ENCODE peak calls at places on chromosomes 7 and 10, in five cellular contexts. O, T, Q, R and V are unnamed samples.

GRCh38 chr7:15571303-15571878 is 9.6 kb upstream of the AGMO start:
- DNase-seq in O (no peak), T (peak), Q (no peak), R (no peak), V (no peak)

GRCh38 chr7:149081914-149082313 is 8.6 kb downstream of the ZNF786 start:
- DNase-seq in O (no peak), T (no peak), Q (no peak), R (no peak), V (no peak)

GRCh38 chr10:126062132-126063032 is 166.0 kb downstream of the FANK1 start:
- DNase-seq in O (peak), T (peak), Q (peak), R (peak), V (no peak)

GRCh38 chr10:22618081-22618785 is 96.1 kb downstream of the PIP4K2A start:
- DNase-seq in O (no peak), T (peak), Q (peak), R (no peak), V (no peak)

GRCh38 chr10:51792678-51793077 is 93.3 kb upstream of the CSTF2T start:
- DNase-seq in O (no peak), T (no peak), Q (no peak), R (no peak), V (no peak)

GRCh38 chr7:91185771-91186170 is 78.5 kb upstream of the FZD1 start:
- DNase-seq in O (no peak), T (no peak), Q (no peak), R (no peak), V (no peak)

GRCh38 chr10:106285199-106285598 is 879.3 kb downstream of the SORCS1 start:
- DNase-seq in O (no peak), T (peak), Q (no peak), R (no peak), V (no peak)

GRCh38 chr10:22321831-22322662 is 1.1 kb downstream of the BMI1 start:
- DNase-seq in O (peak), T (no peak), Q (no peak), R (no peak), V (peak)

GRCh38 chr10:2978111-2978510 is 89.2 kb upstream of the PFKP start:
- DNase-seq in O (peak), T (peak), Q (no peak), R (peak), V (peak)

GRCh38 chr7:42207420-42207819 is 29.6 kb downstream of the GLI3 start:
- DNase-seq in O (no peak), T (no peak), Q (no peak), R (no peak), V (no peak)

DNA sequence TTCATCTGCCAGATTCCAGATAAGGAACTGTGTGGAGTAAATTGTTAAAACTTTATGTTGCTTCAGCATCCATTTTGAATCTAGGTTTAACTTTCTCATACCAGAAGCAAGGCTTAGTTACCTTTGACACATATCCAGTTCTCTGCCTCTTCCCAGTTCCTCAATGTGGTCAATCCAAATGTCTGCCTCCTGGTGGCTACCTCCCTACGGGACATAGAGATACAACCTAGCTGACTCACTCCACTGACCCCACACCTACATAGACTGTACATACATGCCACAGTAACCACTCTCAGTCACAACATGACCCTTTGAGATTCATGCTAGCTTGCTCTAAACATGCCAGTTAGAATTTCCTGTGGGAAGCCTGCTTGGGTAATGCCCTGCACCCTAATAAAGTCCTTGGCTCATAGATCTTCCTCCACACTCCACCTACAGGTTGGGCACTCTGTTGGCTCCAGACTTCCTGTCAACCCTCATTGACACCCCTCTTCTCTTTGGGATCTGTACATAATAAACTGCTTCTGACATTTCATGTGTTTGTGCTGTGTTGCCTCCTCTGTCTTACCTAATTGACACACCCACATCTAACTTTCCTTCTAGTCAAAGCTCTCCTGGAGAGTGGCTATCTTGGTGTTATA is 278.1 kb downstream of the HTR7 start:
- DNase-seq in O (no peak), T (peak), Q (no peak), R (no peak), V (no peak)
- TF ChIP-seq CTCF in O (no peak), T (peak), Q (no peak), R (no peak), V (no peak)

DNA sequence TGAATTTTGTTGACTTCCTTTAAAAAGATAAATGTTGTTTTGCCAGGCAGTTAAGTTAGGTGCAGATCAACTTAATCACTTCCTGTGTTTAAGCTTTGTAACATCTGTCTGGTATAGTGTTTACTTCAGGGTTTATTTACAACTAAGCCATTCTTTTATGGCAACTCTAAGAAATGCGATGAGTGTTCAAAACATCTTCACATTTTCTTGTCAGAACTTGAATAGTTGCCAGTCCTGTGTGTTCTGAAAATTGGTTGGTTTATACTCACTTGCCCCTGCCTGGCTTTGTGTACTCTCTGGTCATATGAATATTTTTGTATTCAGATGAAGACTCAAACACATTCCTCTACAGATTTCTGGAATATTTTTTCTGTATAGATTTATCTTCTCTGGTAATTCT is 327.2 kb downstream of the MDFIC start:
- DNase-seq in O (no peak), T (peak), Q (no peak), R (no peak), V (no peak)
- TF ChIP-seq CTCF in O (no peak), T (no peak), Q (no peak), R (no peak), V (no peak)

GRCh38 chr10:86583983-86584382 is 62.4 kb upstream of the WAPL start:
- DNase-seq in O (no peak), T (no peak), Q (no peak), R (no peak), V (peak)
- TF ChIP-seq CTCF in O (no peak), T (no peak), Q (peak), R (no peak), V (peak)

DNA sequence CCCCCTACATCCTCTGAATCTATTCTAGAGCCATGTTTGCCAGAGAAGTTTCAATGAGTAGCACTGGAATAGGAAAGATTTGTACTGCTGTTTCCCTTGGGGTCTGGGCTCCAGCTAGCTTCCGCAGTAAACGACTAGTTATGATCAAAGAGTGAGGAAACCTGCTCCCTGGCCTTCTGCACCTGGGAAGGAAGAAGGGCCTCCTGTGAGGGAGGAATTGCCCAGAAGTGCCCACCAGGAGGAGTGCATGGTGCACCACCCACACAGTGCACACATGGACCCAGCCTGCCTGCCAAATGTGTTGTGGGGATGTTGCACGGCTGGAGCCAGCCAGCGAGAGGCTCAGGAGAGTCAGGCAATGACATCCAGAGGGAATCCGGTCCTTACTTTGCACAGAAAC is 27.0 kb upstream of the FAM107B start:
- DNase-seq in O (no peak), T (no peak), Q (peak), R (no peak), V (no peak)
- TF ChIP-seq CTCF in O (no peak), T (no peak), Q (peak), R (no peak), V (peak)

GRCh38 chr7:45927724-45928123 is 6.7 kb upstream of the IGFBP3 start:
- DNase-seq in O (no peak), T (no peak), Q (no peak), R (no peak), V (no peak)

GRCh38 chr7:45930967-45931366 is 9.9 kb upstream of the IGFBP3 start:
- DNase-seq in O (no peak), T (no peak), Q (no peak), R (no peak), V (no peak)
- TF ChIP-seq CTCF in O (no peak), T (no peak), Q (no peak), R (no peak), V (no peak)

GRCh38 chr7:32163911-32164310 is 93.7 kb upstream of the PDE1C start:
- DNase-seq in O (no peak), T (no peak), Q (no peak), R (no peak), V (no peak)

GRCh38 chr7:32167256-32167655 is 97.0 kb upstream of the PDE1C start:
- DNase-seq in O (no peak), T (no peak), Q (no peak), R (no peak), V (no peak)

GRCh38 chr7:32161708-32162107 is 91.5 kb upstream of the PDE1C start:
- DNase-seq in O (no peak), T (peak), Q (no peak), R (peak), V (no peak)

GRCh38 chr7:32164341-32164996 is 94.3 kb upstream of the PDE1C start:
- DNase-seq in O (no peak), T (peak), Q (no peak), R (peak), V (no peak)

GRCh38 chr7:32163141-32163806 is 93.1 kb upstream of the PDE1C start:
- DNase-seq in O (peak), T (peak), Q (no peak), R (peak), V (no peak)
- TF ChIP-seq CTCF in O (no peak), T (no peak), Q (no peak), R (no peak), V (no peak)

GRCh38 chr7:92246363-92247101 is 758 bp downstream of the ANKIB1 start:
- DNase-seq in O (peak), T (no peak), Q (peak), R (no peak), V (peak)
- TF ChIP-seq CTCF in O (no peak), T (no peak), Q (no peak), R (no peak), V (no peak)

GRCh38 chr7:157044943-157045660 is 34.6 kb upstream of the MNX1 start:
- DNase-seq in O (no peak), T (no peak), Q (no peak), R (no peak), V (no peak)
- TF ChIP-seq CTCF in O (no peak), T (no peak), Q (no peak), R (no peak), V (no peak)

GRCh38 chr7:55134786-55135185 is 116.0 kb downstream of the EGFR start:
- DNase-seq in O (no peak), T (no peak), Q (no peak), R (no peak), V (no peak)

GRCh38 chr7:55132890-55133551 is 114.2 kb downstream of the EGFR start:
- DNase-seq in O (no peak), T (peak), Q (no peak), R (peak), V (no peak)

GRCh38 chr7:55135462-55135861 is 116.6 kb downstream of the EGFR start:
- DNase-seq in O (no peak), T (no peak), Q (no peak), R (no peak), V (no peak)

GRCh38 chr7:55132550-55132889 is 113.7 kb downstream of the EGFR start:
- DNase-seq in O (no peak), T (no peak), Q (no peak), R (no peak), V (no peak)

DNA sequence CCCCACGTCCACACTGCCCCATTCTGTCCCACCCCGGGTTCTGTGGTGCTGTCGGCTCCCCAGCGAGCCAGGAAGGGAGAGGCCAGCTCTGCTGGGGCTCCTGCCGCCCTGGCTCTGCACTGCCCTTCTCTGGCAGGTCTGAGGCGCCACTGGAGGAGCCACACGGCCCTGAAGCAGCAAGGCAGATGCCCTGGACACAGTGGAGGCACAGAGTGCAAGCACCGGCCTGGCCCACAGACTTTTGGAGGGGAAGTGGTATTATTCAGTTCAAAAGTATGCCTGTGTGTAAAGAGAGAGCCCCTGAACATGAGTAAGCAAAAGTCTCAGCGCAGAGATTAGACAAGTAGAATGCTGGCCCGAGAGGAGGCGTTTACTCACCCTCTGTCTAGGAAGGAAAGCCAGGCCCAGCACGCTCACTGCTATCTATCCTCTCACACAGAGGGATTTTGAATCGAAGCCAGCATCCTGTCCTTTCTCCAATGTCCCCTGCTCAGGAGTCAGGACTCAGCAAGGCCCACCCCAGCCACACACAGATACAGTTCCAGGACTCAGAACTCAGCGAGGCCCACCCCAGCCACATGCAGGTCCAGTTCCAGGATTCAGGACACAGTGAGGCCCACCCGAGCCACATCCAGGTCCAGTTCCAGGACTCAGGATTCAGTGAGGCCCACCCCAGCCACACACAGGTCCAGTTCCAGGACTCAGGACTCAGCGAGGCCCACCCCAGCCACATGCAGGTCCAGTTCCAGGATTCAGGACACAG is 115.0 kb downstream of the EGFR start:
- DNase-seq in O (no peak), T (peak), Q (peak), R (peak), V (no peak)
- TF ChIP-seq CTCF in O (no peak), T (no peak), Q (peak), R (peak), V (no peak)

GRCh38 chr7:1964556-1964912 is 268.2 kb downstream of the MAD1L1 start:
- DNase-seq in O (no peak), T (no peak), Q (no peak), R (no peak), V (no peak)
- TF ChIP-seq CTCF in O (no peak), T (no peak), Q (no peak), R (no peak), V (no peak)